ENCODE peak calls at places on chromosomes 16 and 17, in six cellular contexts. M, W, Y, J, E and U are unnamed samples.

GRCh38 chr17:19727466-19728113 is 11.2 kb upstream of the SLC47A2 start:
- DNase-seq in W (peak), J (no peak), E (peak), M (no peak), Y (no peak), U (no peak)

GRCh38 chr16:396605-397004 is 394 bp upstream of the NME4 start:
- DNase-seq in M (no peak), E (peak), J (no peak), Y (peak), W (peak), U (peak)

GRCh38 chr16:1042776-1043349 is 29.7 kb upstream of the SSTR5 start:
- DNase-seq in M (no peak), Y (no peak), W (no peak), J (no peak), E (no peak), U (no peak)

GRCh38 chr16:66127459-66128362 is 238.8 kb upstream of the CDH5 start:
- DNase-seq in M (no peak), Y (peak), J (no peak), W (no peak), E (no peak), U (no peak)

GRCh38 chr17:1110844-1111598 is 68.8 kb downstream of the ABR start:
- DNase-seq in J (no peak), E (peak), Y (peak), W (peak), M (no peak), U (peak)

GRCh38 chr16:85286970-85287814 is 174.9 kb upstream of the CIBAR2 start:
- DNase-seq in E (peak), M (no peak), J (no peak), W (peak), Y (no peak), U (no peak)

GRCh38 chr16:50273888-50274770 is 7.8 kb downstream of the ADCY7 start:
- DNase-seq in E (no peak), M (no peak), W (no peak), Y (no peak), J (no peak), U (no peak)

GRCh38 chr17:76515291-76515949 is 14.2 kb upstream of the RHBDF2 start:
- DNase-seq in W (peak), Y (no peak), M (no peak), E (peak), J (no peak), U (no peak)

GRCh38 chr17:73240561-73240960 is 21.1 kb downstream of the CPSF4L start:
- DNase-seq in J (no peak), M (no peak), E (no peak), Y (no peak), W (no peak), U (no peak)

GRCh38 chr16:25110392-25110947 is 1.1 kb upstream of the LCMT1 start:
- DNase-seq in W (no peak), J (no peak), E (peak), M (no peak), Y (no peak), U (no peak)

GRCh38 chr17:81332118-81332834 is 37.2 kb upstream of the SLC38A10 start:
- DNase-seq in W (no peak), J (no peak), Y (no peak), E (no peak), M (no peak), U (no peak)

GRCh38 chr16:85360323-85361277 is 248.3 kb upstream of the CIBAR2 start:
- DNase-seq in Y (no peak), W (no peak), M (no peak), E (peak), J (no peak), U (no peak)

GRCh38 chr17:27226611-27227234 is 67.2 kb upstream of the WSB1 start:
- DNase-seq in W (peak), E (peak), J (no peak), M (no peak), Y (no peak), U (no peak)

GRCh38 chr17:75013077-75013391 is 564 bp downstream of the MRPL58 start:
- DNase-seq in M (no peak), W (no peak), Y (no peak), J (no peak), E (no peak), U (no peak)

GRCh38 chr16:1561266-1561665 is 27.8 kb downstream of the TMEM204 start:
- DNase-seq in J (no peak), E (no peak), W (no peak), Y (no peak), M (no peak), U (no peak)

GRCh38 chr17:63474174-63474913 is 2.5 kb upstream of the ACE start:
- DNase-seq in M (no peak), W (no peak), Y (no peak), E (no peak), J (no peak), U (no peak)

GRCh38 chr16:50297301-50298074 is 31.1 kb downstream of the ADCY7 start:
- DNase-seq in Y (peak), M (no peak), W (no peak), E (no peak), J (no peak), U (no peak)

GRCh38 chr17:17567631-17568030 is 23.9 kb downstream of the PEMT start:
- DNase-seq in M (no peak), J (no peak), Y (no peak), W (peak), E (no peak), U (no peak)

GRCh38 chr17:17146791-17147406 is 59.2 kb downstream of the PLD6 start:
- DNase-seq in Y (peak), M (no peak), E (no peak), W (no peak), J (no peak), U (peak)

GRCh38 chr17:35460354-35460851 is 11.8 kb upstream of the SLFN13 start:
- DNase-seq in M (peak), E (no peak), W (no peak), Y (peak), J (peak), U (peak)

GRCh38 chr17:68612228-68612922 is 11.2 kb upstream of the FAM20A start:
- DNase-seq in E (no peak), J (no peak), Y (no peak), M (no peak), W (no peak), U (no peak)

GRCh38 chr17:59512844-59513383 is 52.5 kb upstream of the DHX40 start:
- DNase-seq in Y (no peak), M (no peak), J (no peak), W (no peak), E (no peak), U (no peak)

GRCh38 chr16:57624044-57624688 is 4.3 kb upstream of the ADGRG1 start:
- DNase-seq in W (peak), J (no peak), M (no peak), E (no peak), Y (no peak), U (peak)

GRCh38 chr16:65249768-65250167 is 127.9 kb upstream of the CDH11 start:
- DNase-seq in M (no peak), J (no peak), Y (no peak), W (no peak), E (peak), U (peak)

GRCh38 chr16:49833796-49834195 is 22.1 kb downstream of the ZNF423 start:
- DNase-seq in E (no peak), W (no peak), M (no peak), Y (no peak), J (no peak), U (no peak)

GRCh38 chr17:51901242-51901641 is 257.3 kb downstream of the CA10 start:
- DNase-seq in E (no peak), Y (peak), M (no peak), W (no peak), J (no peak), U (peak)

GRCh38 chr16:84105948-84106740 is 10.6 kb downstream of the MBTPS1 start:
- DNase-seq in W (no peak), M (no peak), Y (no peak), E (no peak), J (no peak), U (no peak)

GRCh38 chr17:49798182-49798581 is 9.7 kb downstream of the KAT7 start:
- DNase-seq in J (no peak), M (no peak), Y (no peak), W (peak), E (no peak), U (no peak)

GRCh38 chr17:79987890-79988162 is 47.8 kb downstream of the TBC1D16 start:
- DNase-seq in E (no peak), W (no peak), J (no peak), Y (no peak), M (no peak), U (no peak)

GRCh38 chr17:27310548-27311110 is 16.7 kb downstream of the WSB1 start:
- DNase-seq in M (no peak), E (no peak), J (no peak), Y (no peak), W (no peak), U (no peak)

GRCh38 chr17:82101301-82101715 is 3.3 kb upstream of the FASN start:
- DNase-seq in J (no peak), W (no peak), M (no peak), Y (no peak), E (no peak), U (no peak)

GRCh38 chr17:60526726-60527125 is 684 bp upstream of the APPBP2 start:
- DNase-seq in Y (no peak), W (peak), M (no peak), E (peak), J (no peak), U (peak)

GRCh38 chr17:36921131-36921851 is 16.0 kb upstream of the LHX1 start:
- DNase-seq in Y (peak), W (peak), J (no peak), E (peak), M (no peak), U (peak)

GRCh38 chr17:4648741-4649140 is 7.3 kb upstream of the ALOX15 start:
- DNase-seq in M (no peak), W (no peak), E (no peak), Y (no peak), J (no peak), U (no peak)

GRCh38 chr16:56677474-56677873 is 4.8 kb upstream of the MT1X start:
- DNase-seq in J (no peak), M (no peak), Y (no peak), W (no peak), E (no peak), U (no peak)

GRCh38 chr16:85602402-85602801 is 10.7 kb upstream of the GSE1 start:
- DNase-seq in E (no peak), J (no peak), M (no peak), W (no peak), Y (no peak), U (no peak)

GRCh38 chr16:2469399-2470233 is 1.5 kb upstream of the NTN3 start:
- DNase-seq in E (no peak), Y (no peak), W (no peak), M (no peak), J (no peak), U (no peak)

GRCh38 chr17:49229805-49230600 is 584 bp downstream of the PHOSPHO1 start:
- DNase-seq in E (peak), Y (no peak), M (no peak), W (no peak), J (no peak), U (no peak)

DNA sequence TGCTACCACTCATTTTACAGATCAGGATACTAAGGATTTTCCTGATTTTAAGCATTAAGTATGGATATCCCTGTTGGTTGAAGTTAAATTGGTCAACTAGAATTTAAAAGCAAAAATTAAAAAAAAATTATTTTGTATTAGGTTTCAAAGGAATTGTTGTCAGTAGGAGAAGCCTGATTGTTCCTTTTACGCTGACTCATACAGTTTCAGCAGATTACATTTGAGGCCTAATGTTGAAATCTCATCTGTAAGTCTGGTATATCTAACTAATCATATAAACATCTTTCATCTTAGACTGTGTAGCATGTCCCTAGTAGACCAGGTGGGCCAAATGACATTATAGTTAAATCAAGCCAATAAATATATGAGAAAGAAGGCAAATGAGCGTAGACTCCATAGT is 83.5 kb downstream of the FTO start:
- DNase-seq in J (no peak), W (no peak), M (no peak), E (no peak), Y (no peak), U (no peak)
- H2BK15ac ChIP-seq in J (no peak), W (no peak), M (no peak), E (no peak), Y (no peak), U (no peak)

GRCh38 chr16:21666772-21667171 is 3.0 kb downstream of the OTOA start:
- DNase-seq in M (peak), W (no peak), E (no peak), J (no peak), Y (no peak), U (no peak)

GRCh38 chr16:21659124-21659523 is 4.6 kb upstream of the OTOA start:
- DNase-seq in M (no peak), E (no peak), W (no peak), Y (no peak), J (no peak), U (no peak)

GRCh38 chr16:21667575-21667974 is 3.8 kb downstream of the OTOA start:
- DNase-seq in Y (no peak), J (no peak), E (no peak), M (no peak), W (no peak), U (no peak)

GRCh38 chr16:21664801-21665492 is 1.2 kb downstream of the OTOA start:
- DNase-seq in Y (no peak), M (no peak), J (no peak), W (no peak), E (no peak), U (no peak)

DNA sequence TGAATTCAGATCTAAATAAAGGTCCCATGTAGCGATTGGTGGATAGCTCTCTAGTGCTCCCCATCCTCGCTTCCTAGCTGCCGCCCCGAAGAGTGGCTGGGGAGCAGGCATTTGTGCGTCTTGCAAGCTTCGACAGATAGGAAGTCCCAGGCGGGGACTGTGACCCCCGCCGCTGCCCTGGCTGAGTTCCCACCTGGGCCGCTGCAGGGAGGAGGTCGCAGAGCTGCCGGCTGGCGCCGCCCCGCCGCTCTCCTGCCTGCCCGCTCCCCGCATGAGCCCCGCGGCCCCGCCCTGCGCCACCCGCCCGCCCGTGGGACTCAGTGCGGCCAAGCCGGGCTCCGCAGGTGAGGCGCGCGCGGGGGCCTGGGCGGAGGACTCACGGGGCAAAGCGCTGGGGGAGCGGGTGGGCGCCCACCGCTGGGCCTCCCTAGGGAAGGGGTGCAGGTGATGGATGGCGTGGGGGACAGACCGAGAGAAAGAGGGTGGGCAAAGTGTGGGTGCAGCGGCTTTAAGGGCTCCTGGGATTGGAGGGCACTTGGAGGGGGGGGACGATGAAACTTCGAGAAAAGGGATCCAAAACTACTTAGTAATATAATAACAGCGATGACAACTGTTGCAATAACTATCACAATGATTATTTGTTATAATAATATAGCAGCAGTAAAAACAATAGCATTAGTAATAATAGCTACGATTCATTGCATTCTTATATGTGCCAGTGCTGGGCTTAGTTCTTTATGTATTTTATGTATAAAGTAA is at the start of gene OTOA:
- DNase-seq in M (no peak), E (no peak), Y (peak), J (peak), W (no peak), U (peak)
- H3K9ac ChIP-seq in M (no peak), E (no peak), Y (no peak), J (no peak), W (no peak), U (no peak)

GRCh38 chr16:28294201-28294600 is 1.9 kb downstream of the SBK1 start:
- DNase-seq in Y (no peak), M (no peak), J (no peak), W (no peak), E (no peak), U (no peak)

GRCh38 chr16:28289939-28290862 is 2.1 kb upstream of the SBK1 start:
- DNase-seq in Y (no peak), E (no peak), M (no peak), W (no peak), J (no peak), U (no peak)

GRCh38 chr16:28293589-28293935 is 1.2 kb downstream of the SBK1 start:
- DNase-seq in J (no peak), Y (no peak), W (no peak), E (no peak), M (no peak), U (no peak)

GRCh38 chr16:28292731-28293588 is 635 bp downstream of the SBK1 start:
- DNase-seq in Y (peak), J (no peak), W (no peak), E (no peak), M (peak), U (peak)

GRCh38 chr16:28291651-28292626 is at the start of gene SBK1:
- DNase-seq in M (peak), E (peak), J (no peak), Y (peak), W (peak), U (peak)
- H2BK5ac ChIP-seq in M (peak), E (no peak), J (peak), Y (no peak), W (no peak), U (peak)

DNA sequence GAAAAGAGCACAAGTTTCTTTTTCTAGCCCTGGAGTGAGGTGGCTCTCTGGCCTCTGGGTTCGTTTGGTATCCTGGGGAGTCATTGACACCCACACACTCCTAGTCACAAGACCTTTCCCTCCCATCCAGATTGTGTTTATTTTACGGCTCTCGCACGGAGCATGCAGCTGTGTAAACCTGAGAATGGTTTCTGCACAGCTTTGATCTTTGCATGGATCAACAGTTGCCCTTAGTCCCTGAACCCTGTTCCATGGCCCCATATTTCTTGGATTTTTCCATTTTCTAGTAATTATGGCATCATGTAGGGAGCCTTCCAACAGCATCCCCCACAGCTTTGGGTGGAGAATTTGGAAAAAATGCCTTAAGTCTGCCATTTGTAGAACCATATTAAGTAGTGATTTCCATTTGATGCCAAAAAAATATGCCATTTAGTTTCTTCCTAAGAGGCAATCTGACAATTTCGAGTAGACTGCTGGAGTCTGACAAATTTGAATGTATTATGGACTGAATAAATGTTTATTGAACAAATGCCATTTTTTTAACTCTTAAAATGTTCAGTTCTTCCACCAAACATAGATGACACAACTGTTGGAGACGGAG is 197.7 kb downstream of the WWOX start:
- DNase-seq in J (no peak), W (no peak), E (peak), M (no peak), Y (no peak), U (no peak)
- H2BK15ac ChIP-seq in J (no peak), W (no peak), E (no peak), M (no peak), Y (no peak), U (no peak)

DNA sequence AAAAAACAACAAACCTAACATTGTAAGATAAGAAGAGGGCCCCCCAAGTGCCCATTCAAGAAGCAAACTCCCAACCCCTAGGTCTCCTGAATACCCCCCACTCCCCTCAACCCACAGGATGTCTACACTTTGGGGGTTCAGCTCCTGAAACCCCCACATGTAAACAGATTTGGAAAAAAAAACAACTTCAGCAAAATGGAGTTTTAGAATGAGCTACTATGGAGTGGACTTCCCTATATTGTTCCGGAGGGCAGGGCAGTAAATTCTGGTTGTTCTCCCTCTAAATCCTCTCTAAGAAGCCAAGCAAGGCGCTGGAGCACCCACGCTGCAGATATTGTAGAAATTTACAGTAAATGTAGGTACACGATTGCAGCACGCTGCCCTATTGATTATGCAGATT is 8.5 kb upstream of the ZFHX3 start:
- DNase-seq in E (no peak), Y (no peak), J (no peak), W (no peak), M (no peak), U (no peak)
- H3K9ac ChIP-seq in E (peak), Y (no peak), J (no peak), W (peak), M (no peak), U (no peak)

GRCh38 chr17:8695241-8695640 is 49.4 kb downstream of the CCDC42 start:
- DNase-seq in Y (no peak), W (no peak), M (no peak), E (no peak), J (no peak), U (no peak)

GRCh38 chr17:8696951-8697745 is 47.5 kb downstream of the CCDC42 start:
- DNase-seq in E (peak), Y (peak), J (no peak), W (peak), M (no peak), U (peak)

GRCh38 chr17:8695916-8696415 is 48.7 kb downstream of the CCDC42 start:
- DNase-seq in Y (peak), M (no peak), J (no peak), E (no peak), W (no peak), U (no peak)

GRCh38 chr17:8698142-8699050 is 46.2 kb downstream of the CCDC42 start:
- DNase-seq in M (no peak), Y (no peak), W (peak), J (no peak), E (peak), U (peak)

GRCh38 chr17:8696456-8696855 is 48.2 kb downstream of the CCDC42 start:
- DNase-seq in J (no peak), M (no peak), E (peak), Y (peak), W (peak), U (peak)
- H2BK5ac ChIP-seq in J (peak), M (no peak), E (no peak), Y (no peak), W (peak), U (peak)

GRCh38 chr17:22462461-22462860 is 770.1 kb downstream of the KCNJ18 start:
- DNase-seq in J (no peak), Y (no peak), E (no peak), M (no peak), W (no peak), U (no peak)
- H2BK15ac ChIP-seq in J (no peak), Y (no peak), E (no peak), M (no peak), W (no peak), U (no peak)